ENCODE peak calls at places on chromosomes 4 and X, in six cellular contexts. E is progenitor cell of endocrine pancreas; O is A549; B is nephron progenitor cell; Y is GM13977; I is CD4-positive, alpha-beta T cell. K is an unnamed sample.

GRCh38 chrX:133850414-133850813 is 135.0 kb downstream of the GPC3 start:
- DNase-seq in E (no peak), O (no peak), I (no peak), B (no peak), Y (no peak), K (no peak)

GRCh38 chrX:101904996-101905395 is 26.8 kb downstream of the ZMAT1 start:
- DNase-seq in I (no peak), O (no peak), E (no peak), B (no peak), Y (no peak), K (no peak)

GRCh38 chr4:168923526-168924194 is 86.4 kb downstream of the CBR4 start:
- DNase-seq in B (peak), Y (peak), O (peak), I (peak), E (peak), K (peak)

GRCh38 chrX:53494427-53494826 is 60.3 kb upstream of the HSD17B10 start:
- DNase-seq in B (no peak), I (no peak), O (no peak), Y (no peak), E (no peak), K (no peak)

GRCh38 chr4:14653338-14653737 is 348.9 kb upstream of the CPEB2 start:
- DNase-seq in O (no peak), B (no peak), I (no peak), Y (no peak), E (no peak), K (no peak)

GRCh38 chr4:145034727-145035211 is 63.2 kb downstream of the ANAPC10 start:
- DNase-seq in E (no peak), Y (no peak), I (no peak), O (no peak), B (no peak), K (no peak)

GRCh38 chr4:40471923-40472322 is 136.8 kb downstream of the CHRNA9 start:
- DNase-seq in B (no peak), O (no peak), Y (no peak), E (no peak), I (no peak), K (no peak)

GRCh38 chr4:2934077-2934812 is 29.0 kb downstream of the NOP14 start:
- DNase-seq in B (peak), E (no peak), O (peak), I (peak), Y (peak), K (peak)

GRCh38 chr4:44583393-44583792 is 68.0 kb downstream of the YIPF7 start:
- DNase-seq in O (no peak), E (no peak), B (peak), I (no peak), Y (peak), K (peak)

GRCh38 chrX:132490086-132490419 is 1.2 kb upstream of the MBNL3 start:
- DNase-seq in I (no peak), B (no peak), O (no peak), Y (no peak), E (no peak), K (no peak)

GRCh38 chrX:53324803-53325202 is 43.4 kb upstream of the IQSEC2 start:
- DNase-seq in I (no peak), B (no peak), O (no peak), Y (no peak), E (no peak), K (no peak)

GRCh38 chr4:148330161-148330560 is 112.1 kb downstream of the NR3C2 start:
- DNase-seq in O (no peak), B (no peak), Y (no peak), I (no peak), E (no peak), K (no peak)

GRCh38 chrX:40318076-40318475 is 220.3 kb upstream of the BCOR start:
- DNase-seq in E (no peak), O (no peak), Y (no peak), B (no peak), I (no peak), K (no peak)

GRCh38 chr4:180589575-180589974 is 1653.6 kb upstream of the TENM3 start:
- DNase-seq in B (no peak), O (no peak), I (no peak), E (no peak), Y (no peak), K (no peak)

GRCh38 chr4:180587379-180587778 is 1655.8 kb upstream of the TENM3 start:
- DNase-seq in O (no peak), E (no peak), B (no peak), Y (no peak), I (no peak), K (no peak)
- TF ChIP-seq CTCF in O (no peak), E (peak), B (peak), Y (no peak), I (no peak), K (no peak)

DNA sequence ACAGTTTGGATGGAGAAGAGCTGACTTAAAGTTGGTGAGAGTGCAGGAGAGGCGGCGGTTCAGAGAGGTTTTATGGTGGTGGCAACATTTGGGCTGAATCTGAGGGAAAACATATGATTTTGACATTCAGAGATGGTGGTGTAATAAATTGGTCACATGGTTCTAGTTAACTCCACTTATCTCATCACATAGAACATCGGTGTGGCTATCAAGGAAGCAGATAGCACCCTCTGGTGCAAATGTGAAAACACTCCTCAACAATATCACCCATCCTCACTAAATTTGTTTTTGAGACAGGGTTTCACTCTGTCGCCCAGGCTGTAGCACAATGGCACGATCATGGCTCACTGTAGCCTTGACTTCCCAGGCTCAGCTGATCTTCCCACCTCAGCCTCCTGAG is 28.8 kb downstream of the SUPT20HL2 start:
- DNase-seq in I (no peak), Y (no peak), E (no peak), O (no peak), B (no peak), K (no peak)
- TF ChIP-seq CTCF in I (no peak), Y (no peak), E (no peak), O (no peak), B (no peak), K (no peak)

GRCh38 chrX:128517691-128518090 is 465.5 kb upstream of the ACTRT1 start:
- DNase-seq in O (no peak), B (no peak), Y (no peak), E (no peak), I (no peak), K (no peak)

DNA sequence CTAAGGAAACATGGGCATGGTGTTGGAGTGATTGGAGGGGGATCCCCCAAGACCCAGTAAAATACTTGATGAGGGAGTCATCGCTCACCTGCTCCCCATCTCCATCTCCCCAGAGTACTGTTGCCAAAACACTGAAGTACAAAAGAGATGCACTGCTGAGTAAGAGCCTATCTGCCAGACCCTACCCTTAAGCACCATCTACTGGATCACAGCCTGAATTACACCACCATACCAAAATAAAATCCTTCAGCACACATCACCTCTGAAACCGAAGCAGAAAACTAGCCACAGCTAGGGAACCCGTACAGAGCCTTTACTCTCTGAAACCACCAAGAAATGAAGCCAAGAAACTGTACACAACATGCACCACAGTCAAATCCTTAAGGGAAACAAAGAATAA is 466.3 kb upstream of the ACTRT1 start:
- DNase-seq in Y (no peak), O (no peak), E (no peak), I (no peak), B (no peak), K (no peak)
- TF ChIP-seq CTCF in Y (no peak), O (no peak), E (peak), I (no peak), B (peak), K (no peak)

GRCh38 chrX:111169141-111169540 is 73.2 kb downstream of the PAK3 start:
- DNase-seq in I (no peak), E (no peak), O (no peak), Y (no peak), B (no peak), K (no peak)

GRCh38 chrX:111165902-111166301 is 69.9 kb downstream of the PAK3 start:
- DNase-seq in B (no peak), I (no peak), O (no peak), Y (no peak), E (no peak), K (no peak)

GRCh38 chrX:111167334-111167733 is 71.3 kb downstream of the PAK3 start:
- DNase-seq in B (no peak), I (no peak), E (no peak), Y (no peak), O (no peak), K (no peak)

GRCh38 chrX:111168314-111168713 is 72.3 kb downstream of the PAK3 start:
- DNase-seq in Y (no peak), B (peak), I (no peak), O (no peak), E (no peak), K (no peak)

DNA sequence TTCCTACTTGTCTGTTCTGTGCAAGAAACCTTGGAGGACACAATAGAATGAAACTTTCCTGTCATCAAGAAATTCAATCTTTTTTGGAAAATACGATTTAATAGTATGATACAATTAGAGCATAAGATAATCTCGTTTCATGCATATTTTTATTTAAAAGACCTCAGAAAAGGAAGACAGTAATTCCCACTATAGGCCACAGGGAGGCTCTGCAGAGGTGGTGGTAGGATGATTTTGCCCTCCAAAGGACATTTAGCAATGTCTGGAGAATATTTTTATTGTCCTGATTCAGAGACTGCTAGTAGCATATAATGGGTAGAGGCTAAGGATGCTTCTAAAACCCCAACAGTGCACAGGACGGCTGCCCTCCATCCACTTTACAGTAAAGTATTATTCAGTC is 68.7 kb downstream of the PAK3 start:
- DNase-seq in O (no peak), B (no peak), Y (no peak), I (no peak), E (no peak), K (no peak)
- TF ChIP-seq CTCF in O (peak), B (peak), Y (peak), I (no peak), E (peak), K (no peak)

GRCh38 chr4:185471235-185472062 is at the start of gene CCDC110:
- DNase-seq in O (peak), I (peak), Y (peak), B (peak), E (peak), K (peak)
- TF ChIP-seq CTCF in O (peak), I (peak), Y (peak), B (peak), E (peak), K (peak)

DNA sequence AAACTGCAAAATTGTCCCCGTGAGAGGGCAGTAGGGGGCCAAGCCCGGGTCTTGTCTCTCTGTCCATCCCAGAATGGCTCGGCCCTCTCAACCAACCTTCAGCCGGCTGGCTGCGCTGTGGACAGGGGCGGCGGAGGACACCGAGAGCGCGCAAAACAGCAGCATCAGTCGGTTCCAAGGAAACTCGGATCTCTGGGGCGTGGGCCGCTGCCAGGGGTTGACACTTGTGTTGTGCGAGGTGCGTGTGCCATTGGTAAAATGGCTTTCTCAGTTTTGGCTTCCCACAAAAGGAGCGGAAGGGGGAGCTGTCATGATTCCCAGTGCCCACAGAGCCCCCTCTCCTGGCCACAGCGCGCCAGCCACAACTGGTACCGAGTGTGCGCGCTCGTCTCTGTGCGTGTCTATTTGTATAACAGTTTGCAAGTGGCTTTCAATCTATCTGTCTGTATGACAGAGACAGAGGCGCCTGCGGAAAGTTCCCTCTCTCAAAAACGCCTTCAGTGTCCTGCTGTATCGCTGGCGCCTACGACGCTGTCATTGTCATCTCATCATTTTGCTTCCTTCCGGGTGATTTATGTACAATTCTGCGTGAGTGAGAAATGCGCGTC is 1.9 kb downstream of the DKK2 start:
- DNase-seq in O (no peak), B (peak), Y (no peak), E (peak), I (no peak), K (peak)
- TF ChIP-seq CTCF in O (no peak), B (peak), Y (no peak), E (peak), I (no peak), K (no peak)

GRCh38 chr4:114108869-114109268 is 129.4 kb upstream of the ARSJ start:
- DNase-seq in E (no peak), B (no peak), I (no peak), Y (no peak), O (no peak), K (no peak)
- TF ChIP-seq CTCF in E (no peak), B (no peak), I (no peak), Y (no peak), O (no peak), K (no peak)

DNA sequence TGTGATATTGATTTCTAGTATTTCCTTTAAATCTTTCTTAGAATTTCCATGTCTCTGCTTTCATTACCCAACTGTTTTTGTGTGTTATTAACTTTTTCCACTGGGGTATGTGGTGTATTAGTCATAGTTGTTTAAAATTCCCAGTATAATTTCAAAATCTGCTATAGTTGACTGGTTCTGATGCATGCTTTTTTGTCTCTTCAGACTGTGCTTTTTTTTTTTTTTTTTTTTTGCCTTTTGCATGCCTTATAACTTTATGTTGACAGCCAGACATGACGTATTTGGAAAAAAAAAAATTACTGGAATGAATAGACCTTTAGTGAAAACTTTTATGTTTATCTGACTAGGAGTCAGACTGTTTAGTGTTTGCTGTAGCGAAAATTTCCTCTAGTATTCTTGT is 580.4 kb downstream of the ANKRD50 start:
- DNase-seq in Y (no peak), E (no peak), O (no peak), I (no peak), B (no peak), K (no peak)
- TF ChIP-seq CTCF in Y (no peak), E (no peak), O (no peak), I (no peak), B (no peak), K (no peak)

DNA sequence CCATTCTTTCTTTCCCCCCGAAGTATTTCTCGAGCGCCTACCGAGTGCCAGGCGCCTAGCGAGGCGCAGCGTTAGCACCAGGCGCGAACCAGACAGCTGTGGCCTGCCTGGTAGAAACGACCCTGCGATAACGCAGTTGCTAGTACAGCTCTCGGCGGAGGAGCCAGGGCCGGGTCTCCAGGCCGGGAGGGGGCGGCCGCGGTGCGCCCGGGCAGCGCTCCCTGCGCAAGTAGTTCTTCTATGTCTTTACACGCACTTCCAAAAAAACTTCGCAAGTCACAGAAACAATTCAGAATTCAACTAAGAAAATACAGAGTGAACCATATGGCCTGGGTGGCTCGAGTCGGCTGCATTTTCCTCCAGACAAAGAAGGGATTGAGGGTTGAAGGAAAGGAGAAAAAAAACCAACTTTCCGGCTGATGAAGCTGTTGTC is 7.0 kb upstream of the NEUROG2 start:
- DNase-seq in B (peak), I (peak), O (no peak), Y (peak), E (no peak), K (peak)
- TF ChIP-seq CTCF in B (peak), I (no peak), O (no peak), Y (peak), E (no peak), K (peak)

K was measured in GM13976.